ENCODE peak calls at places on chromosomes 16 and 17, in six cellular contexts. One of them, this sample, is unnamed.
A peak's percentile ranks its signal among the peaks of the same experiment; 100 is the strongest.

GRCh38 chr17:27793168-27793905 is 7.0 kb downstream of the NOS2 start:
- DNase-seq in K562: peak; percentile 68
- DNase-seq in GM12878: no peak
- DNase-seq in A549: no peak
- DNase-seq in IMR-90: no peak
- DNase-seq in HepG2: no peak
- DNase-seq in this sample: peak; percentile 90

GRCh38 chr16:89576173-89577054 is 856 bp downstream of the CPNE7 start:
- DNase-seq in K562: peak; percentile 43
- DNase-seq in A549: no peak
- DNase-seq in GM12878: no peak
- DNase-seq in HepG2: no peak
- DNase-seq in IMR-90: no peak
- DNase-seq in this sample: no peak

GRCh38 chr17:60138769-60139437 is 10.9 kb upstream of the CA4 start:
- DNase-seq in A549: no peak
- DNase-seq in K562: no peak
- DNase-seq in IMR-90: no peak
- DNase-seq in HepG2: no peak
- DNase-seq in GM12878: no peak
- DNase-seq in this sample: no peak

GRCh38 chr16:23469814-23470213 is 16.8 kb upstream of the COG7 start:
- DNase-seq in GM12878: no peak
- DNase-seq in A549: peak; percentile 38
- DNase-seq in K562: no peak
- DNase-seq in HepG2: no peak
- DNase-seq in IMR-90: peak; percentile 54
- DNase-seq in this sample: no peak

GRCh38 chr17:29640413-29640812 is 17.7 kb upstream of the CORO6 start:
- DNase-seq in IMR-90: peak; percentile 74
- DNase-seq in A549: no peak
- DNase-seq in HepG2: no peak
- DNase-seq in K562: no peak
- DNase-seq in GM12878: no peak
- DNase-seq in this sample: no peak

GRCh38 chr17:71339219-71339618 is 781.6 kb upstream of the SOX9 start:
- DNase-seq in K562: no peak
- DNase-seq in GM12878: no peak
- DNase-seq in HepG2: no peak
- DNase-seq in IMR-90: no peak
- DNase-seq in A549: no peak
- DNase-seq in this sample: no peak

GRCh38 chr16:85006639-85007038 is 4.7 kb downstream of the ZDHHC7 start:
- DNase-seq in HepG2: no peak
- DNase-seq in IMR-90: peak; percentile 32
- DNase-seq in K562: no peak
- DNase-seq in A549: no peak
- DNase-seq in GM12878: no peak
- DNase-seq in this sample: no peak

GRCh38 chr17:57114085-57114673 is 29.1 kb downstream of the AKAP1 start:
- DNase-seq in IMR-90: peak; percentile 6
- DNase-seq in GM12878: no peak
- DNase-seq in K562: peak; percentile 75
- DNase-seq in HepG2: peak; percentile 41
- DNase-seq in A549: peak; percentile 57
- DNase-seq in this sample: peak; percentile 88

GRCh38 chr17:57257213-57257873 is 1.0 kb downstream of the MSI2 start:
- DNase-seq in A549: no peak
- DNase-seq in IMR-90: no peak
- DNase-seq in K562: no peak
- DNase-seq in HepG2: no peak
- DNase-seq in GM12878: no peak
- DNase-seq in this sample: peak; percentile 40

GRCh38 chr16:46908540-46909372 is 24.6 kb downstream of the GPT2 start:
- DNase-seq in HepG2: peak; percentile 71
- DNase-seq in GM12878: no peak
- DNase-seq in IMR-90: peak; percentile 61
- DNase-seq in A549: peak; percentile 71
- DNase-seq in K562: peak; percentile 67
- DNase-seq in this sample: peak; percentile 84

GRCh38 chr17:63138713-63139112 is 172.7 kb downstream of the TANC2 start:
- DNase-seq in K562: no peak
- DNase-seq in GM12878: no peak
- DNase-seq in IMR-90: peak; percentile 57
- DNase-seq in HepG2: no peak
- DNase-seq in A549: no peak
- DNase-seq in this sample: no peak

GRCh38 chr16:12542818-12543699 is 260.6 kb downstream of the CPPED1 start:
- DNase-seq in IMR-90: no peak
- DNase-seq in GM12878: no peak
- DNase-seq in HepG2: no peak
- DNase-seq in A549: no peak
- DNase-seq in K562: no peak
- DNase-seq in this sample: no peak

GRCh38 chr17:3693829-3694231 is 2.1 kb downstream of the P2RX5 start:
- DNase-seq in IMR-90: no peak
- DNase-seq in K562: no peak
- DNase-seq in GM12878: peak; percentile 91
- DNase-seq in HepG2: no peak
- DNase-seq in A549: no peak
- DNase-seq in this sample: no peak

GRCh38 chr17:13002761-13003453 is 14.9 kb downstream of the ELAC2 start:
- DNase-seq in A549: peak; percentile 74
- DNase-seq in GM12878: no peak
- DNase-seq in HepG2: peak; percentile 59
- DNase-seq in K562: peak; percentile 48
- DNase-seq in IMR-90: peak; percentile 77
- DNase-seq in this sample: peak; percentile 78

GRCh38 chr17:15255713-15256454 is 9.2 kb downstream of the PMP22 start:
- DNase-seq in HepG2: no peak
- DNase-seq in GM12878: no peak
- DNase-seq in K562: no peak
- DNase-seq in A549: no peak
- DNase-seq in IMR-90: peak; percentile 73
- DNase-seq in this sample: no peak

GRCh38 chr16:4805231-4805630 is 2.8 kb upstream of the ROGDI start:
- DNase-seq in IMR-90: no peak
- DNase-seq in GM12878: no peak
- DNase-seq in K562: no peak
- DNase-seq in A549: no peak
- DNase-seq in HepG2: no peak
- DNase-seq in this sample: no peak

GRCh38 chr17:4808378-4808767 is 1.4 kb downstream of the PLD2 start:
- DNase-seq in A549: no peak
- DNase-seq in IMR-90: no peak
- DNase-seq in K562: no peak
- DNase-seq in GM12878: no peak
- DNase-seq in HepG2: no peak
- DNase-seq in this sample: no peak

GRCh38 chr17:27573971-27574525 is 56.9 kb upstream of the LGALS9 start:
- DNase-seq in HepG2: no peak
- DNase-seq in K562: peak; percentile 75
- DNase-seq in IMR-90: peak; percentile 69
- DNase-seq in A549: peak; percentile 42
- DNase-seq in GM12878: no peak
- DNase-seq in this sample: no peak

GRCh38 chr17:63647936-63648335 is 25.7 kb downstream of the MAP3K3 start:
- DNase-seq in GM12878: no peak
- DNase-seq in HepG2: no peak
- DNase-seq in A549: no peak
- DNase-seq in K562: no peak
- DNase-seq in IMR-90: no peak
- DNase-seq in this sample: no peak

GRCh38 chr16:54291981-54292487 is 5.4 kb upstream of the IRX3 start:
- DNase-seq in A549: no peak
- DNase-seq in GM12878: no peak
- DNase-seq in K562: no peak
- DNase-seq in IMR-90: no peak
- DNase-seq in HepG2: no peak
- DNase-seq in this sample: no peak

GRCh38 chr17:7139400-7139799 is 24.8 kb upstream of the ASGR2 start:
- DNase-seq in A549: no peak
- DNase-seq in HepG2: no peak
- DNase-seq in IMR-90: no peak
- DNase-seq in K562: no peak
- DNase-seq in GM12878: no peak
- DNase-seq in this sample: no peak

GRCh38 chr17:58326609-58327341 is 1.8 kb downstream of the TSPOAP1 start:
- DNase-seq in GM12878: no peak
- DNase-seq in IMR-90: no peak
- DNase-seq in K562: no peak
- DNase-seq in A549: no peak
- DNase-seq in HepG2: no peak
- DNase-seq in this sample: peak; percentile 22

GRCh38 chr17:50630524-50631194 is 4.0 kb upstream of the ABCC3 start:
- DNase-seq in IMR-90: no peak
- DNase-seq in K562: peak; percentile 40
- DNase-seq in GM12878: no peak
- DNase-seq in HepG2: peak; percentile 52
- DNase-seq in A549: peak; percentile 66
- DNase-seq in this sample: peak; percentile 89

GRCh38 chr17:61073799-61074513 is 325.7 kb upstream of the TBX2 start:
- DNase-seq in GM12878: no peak
- DNase-seq in IMR-90: no peak
- DNase-seq in HepG2: no peak
- DNase-seq in A549: no peak
- DNase-seq in K562: no peak
- DNase-seq in this sample: no peak

GRCh38 chr16:89442990-89443726 is 47.2 kb downstream of the ANKRD11 start:
- DNase-seq in A549: peak; percentile 69
- DNase-seq in HepG2: peak; percentile 89
- DNase-seq in GM12878: no peak
- DNase-seq in K562: no peak
- DNase-seq in IMR-90: peak; percentile 75
- DNase-seq in this sample: peak; percentile 60

GRCh38 chr17:17510456-17511292 is 14.5 kb upstream of the RASD1 start:
- DNase-seq in IMR-90: no peak
- DNase-seq in HepG2: no peak
- DNase-seq in A549: no peak
- DNase-seq in K562: no peak
- DNase-seq in GM12878: no peak
- DNase-seq in this sample: no peak

GRCh38 chr16:85416267-85417109 is 196.6 kb upstream of the GSE1 start:
- DNase-seq in IMR-90: peak; percentile 15
- DNase-seq in GM12878: no peak
- DNase-seq in HepG2: peak; percentile 61
- DNase-seq in K562: peak; percentile 96
- DNase-seq in A549: peak; percentile 67
- DNase-seq in this sample: peak; percentile 79

GRCh38 chr16:88700636-88701482 is 5.3 kb downstream of the RNF166 start:
- DNase-seq in K562: peak; percentile 80
- DNase-seq in IMR-90: peak; percentile 90
- DNase-seq in GM12878: peak; percentile 64
- DNase-seq in HepG2: peak; percentile 91
- DNase-seq in A549: no peak
- DNase-seq in this sample: no peak

DNA sequence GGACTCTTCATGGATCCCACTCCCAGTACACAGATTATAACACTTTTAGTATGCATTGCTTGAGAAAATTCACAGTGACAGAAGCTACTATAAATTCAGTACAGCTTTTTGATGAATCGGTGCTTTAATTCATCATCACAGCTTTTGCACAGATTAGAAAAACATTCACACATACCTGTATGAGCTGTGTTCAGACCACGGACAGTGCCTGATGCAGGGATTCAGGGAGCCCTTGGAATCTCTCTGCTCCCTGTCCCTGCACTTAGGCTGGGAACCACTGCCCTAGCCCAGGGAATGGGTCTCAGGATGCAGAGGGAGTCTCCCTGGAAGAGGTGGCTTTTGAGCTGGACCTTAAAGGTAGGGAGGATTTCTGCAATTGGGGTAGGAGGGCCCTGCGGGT is 13.9 kb downstream of the TBKBP1 start:
- DNase-seq in IMR-90: no peak
- DNase-seq in A549: no peak
- DNase-seq in K562: no peak
- DNase-seq in GM12878: no peak
- DNase-seq in HepG2: no peak
- DNase-seq in this sample: no peak
- H3K27ac ChIP-seq in IMR-90: no peak overlapping the region
- H3K27ac ChIP-seq in A549: no peak overlapping the region
- H3K27ac ChIP-seq in K562: no peak overlapping the region
- H3K27ac ChIP-seq in GM12878: no peak overlapping the region
- H3K27ac ChIP-seq in HepG2: no peak overlapping the region
- H3K27ac ChIP-seq in this sample: no peak overlapping the region

GRCh38 chr17:82592289-82592683 is 56.0 kb downstream of the WDR45B start:
- DNase-seq in K562: no peak
- DNase-seq in A549: no peak
- DNase-seq in HepG2: peak; percentile 21
- DNase-seq in IMR-90: no peak
- DNase-seq in GM12878: no peak
- DNase-seq in this sample: peak; percentile 38
- TF ChIP-seq SMC3 in K562: no peak
- TF ChIP-seq SMC3 in A549: no peak
- TF ChIP-seq SMC3 in HepG2: no peak
- TF ChIP-seq SMC3 in IMR-90: no peak
- TF ChIP-seq SMC3 in GM12878: no peak
- TF ChIP-seq SMC3 in this sample: no peak

GRCh38 chr17:79950711-79951110 is 85.0 kb downstream of the TBC1D16 start:
- DNase-seq in GM12878: no peak
- DNase-seq in K562: no peak
- DNase-seq in A549: no peak
- DNase-seq in IMR-90: no peak
- DNase-seq in HepG2: no peak
- DNase-seq in this sample: no peak

GRCh38 chr17:79953335-79953734 is 82.3 kb downstream of the TBC1D16 start:
- DNase-seq in A549: no peak
- DNase-seq in GM12878: no peak
- DNase-seq in IMR-90: no peak
- DNase-seq in K562: no peak
- DNase-seq in HepG2: no peak
- DNase-seq in this sample: no peak

GRCh38 chr17:79952915-79953314 is 82.8 kb downstream of the TBC1D16 start:
- DNase-seq in GM12878: no peak
- DNase-seq in HepG2: peak; percentile 71
- DNase-seq in A549: no peak
- DNase-seq in K562: no peak
- DNase-seq in IMR-90: no peak
- DNase-seq in this sample: peak; percentile 21

GRCh38 chr17:79951361-79952264 is 84.1 kb downstream of the TBC1D16 start:
- DNase-seq in A549: no peak
- DNase-seq in K562: no peak
- DNase-seq in IMR-90: peak; percentile 89
- DNase-seq in GM12878: no peak
- DNase-seq in HepG2: peak; percentile 47
- DNase-seq in this sample: peak; percentile 48

GRCh38 chr17:79952265-79952877 is 83.3 kb downstream of the TBC1D16 start:
- DNase-seq in A549: no peak
- DNase-seq in GM12878: no peak
- DNase-seq in HepG2: no peak
- DNase-seq in IMR-90: no peak
- DNase-seq in K562: no peak
- DNase-seq in this sample: peak; percentile 38
- H3K27ac ChIP-seq in A549: no peak overlapping the region
- H3K27ac ChIP-seq in GM12878: no peak overlapping the region
- H3K27ac ChIP-seq in HepG2: no peak overlapping the region
- H3K27ac ChIP-seq in IMR-90: no peak overlapping the region
- H3K27ac ChIP-seq in K562: no peak overlapping the region
- H3K27ac ChIP-seq in this sample: no peak overlapping the region

DNA sequence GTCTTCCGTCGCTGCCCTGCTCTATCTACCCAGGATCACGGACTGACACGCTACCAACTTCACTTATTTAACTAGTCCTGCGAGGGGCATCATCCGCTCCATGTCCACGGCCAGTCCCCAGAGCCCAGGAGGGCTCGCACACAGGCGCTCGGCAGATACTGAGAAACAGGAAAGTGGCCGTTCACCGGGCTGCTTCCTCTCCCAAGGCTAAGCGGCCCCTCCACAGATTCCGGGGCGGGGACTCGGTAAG is 388 bp downstream of the OXLD1 start:
- DNase-seq in GM12878: no peak
- DNase-seq in IMR-90: peak; percentile 9
- DNase-seq in K562: no peak
- DNase-seq in A549: no peak
- DNase-seq in HepG2: peak; percentile 36
- DNase-seq in this sample: no peak
- TF ChIP-seq SMC3 in GM12878: no peak
- TF ChIP-seq SMC3 in IMR-90: no peak
- TF ChIP-seq SMC3 in K562: no peak
- TF ChIP-seq SMC3 in A549: no peak
- TF ChIP-seq SMC3 in HepG2: no peak
- TF ChIP-seq SMC3 in this sample: no peak